ENCODE peak calls at places on chromosomes 3 and 15, in five cellular contexts. E, J, D, W and B are unnamed samples.

GRCh38 chr15:35514759-35515158 is 31.2 kb downstream of the DPH6 start:
- DNase-seq in E (no peak), J (no peak), D (no peak), W (no peak), B (no peak)

GRCh38 chr3:167116120-167116922 is 263.8 kb downstream of the ZBBX start:
- DNase-seq in E (no peak), J (peak; percentile 5), D (peak; percentile 48), W (no peak), B (no peak)

GRCh38 chr3:16399473-16399872 is 114.0 kb downstream of the RFTN1 start:
- DNase-seq in E (no peak), J (peak; percentile 59), D (peak; percentile 76), W (peak; percentile 29), B (peak; percentile 82)

GRCh38 chr15:47950447-47950846 is 170.3 kb upstream of the SLC24A5 start:
- DNase-seq in E (no peak), J (no peak), D (no peak), W (no peak), B (no peak)

GRCh38 chr15:61935493-61935892 is 124.8 kb downstream of the VPS13C start:
- DNase-seq in E (no peak), J (no peak), D (no peak), W (no peak), B (no peak)

GRCh38 chr3:69410301-69410700 is 24.4 kb upstream of the FRMD4B start:
- DNase-seq in E (peak; percentile 25), J (peak; percentile 51), D (peak; percentile 77), W (no peak), B (peak; percentile 52)

GRCh38 chr3:160612386-160613115 is 47.2 kb upstream of the KPNA4 start:
- DNase-seq in E (no peak), J (no peak), D (no peak), W (no peak), B (no peak)

GRCh38 chr3:113070226-113071220 is 79.7 kb downstream of the GTPBP8 start:
- DNase-seq in E (no peak), J (no peak), D (no peak), W (no peak), B (no peak)

GRCh38 chr3:43388909-43389308 is 102.6 kb downstream of the SNRK start:
- DNase-seq in E (no peak), J (no peak), D (no peak), W (no peak), B (no peak)

GRCh38 chr15:78445875-78446274 is 7.9 kb downstream of the IREB2 start:
- DNase-seq in E (no peak), J (no peak), D (no peak), W (no peak), B (no peak)

GRCh38 chr15:78446551-78446950 is 8.5 kb downstream of the IREB2 start:
- DNase-seq in E (no peak), J (no peak), D (no peak), W (no peak), B (no peak)

GRCh38 chr15:78450285-78450858 is 12.4 kb downstream of the IREB2 start:
- DNase-seq in E (no peak), J (no peak), D (no peak), W (no peak), B (no peak)

GRCh38 chr15:78449220-78449999 is 11.4 kb downstream of the IREB2 start:
- DNase-seq in E (no peak), J (no peak), D (no peak), W (no peak), B (no peak)

GRCh38 chr15:78448441-78449219 is 10.6 kb downstream of the IREB2 start:
- DNase-seq in E (no peak), J (no peak), D (no peak), W (no peak), B (no peak)
- H3K4me1 ChIP-seq in E (peaks cover 22% of the 10 kb centered on the region), J (peaks cover 15% of the 10 kb centered on the region), D (peaks cover 17% of the 10 kb centered on the region), W (peaks cover 15% of the 10 kb centered on the region), B (no peaks in the 10 kb centered on the region)

GRCh38 chr3:138938877-138939562 is 7.9 kb downstream of the FOXL2 start:
- DNase-seq in E (no peak), J (peak; percentile 55), D (no peak), W (no peak), B (no peak)
- H3K4me3 ChIP-seq in E (peak overlapping the region; percentile 32), J (no peak overlapping the region), D (no peak overlapping the region), W (no peak overlapping the region), B (no peak overlapping the region)

GRCh38 chr15:88193415-88193814 is 63.1 kb downstream of the NTRK3 start:
- DNase-seq in E (no peak), J (no peak), D (no peak), W (no peak), B (no peak)
- H3K27me3 ChIP-seq in E (no peaks in the 10 kb centered on the region), J (no peaks in the 10 kb centered on the region), D (no peaks in the 10 kb centered on the region), W (no peaks in the 10 kb centered on the region), B (no peaks in the 10 kb centered on the region)

GRCh38 chr15:66625974-66626373 is 60.2 kb upstream of the LCTL start:
- DNase-seq in E (no peak), J (no peak), D (no peak), W (no peak), B (no peak)
- H3K4me1 ChIP-seq in E (peaks cover 15% of the 10 kb centered on the region), J (peaks cover 7% of the 10 kb centered on the region), D (peaks cover 19% of the 10 kb centered on the region), W (peaks cover 13% of the 10 kb centered on the region), B (peaks cover 5% of the 10 kb centered on the region)

GRCh38 chr15:90886291-90886614 is 1.9 kb downstream of the FES start:
- DNase-seq in E (no peak), J (peak; percentile 22), D (no peak), W (no peak), B (no peak)
- H3K4me3 ChIP-seq in E (peak overlapping the region; percentile 87), J (no peak overlapping the region), D (no peak overlapping the region), W (peak overlapping the region; percentile 68), B (no peak overlapping the region)

GRCh38 chr3:190722181-190722905 is 140.2 kb downstream of the GMNC start:
- DNase-seq in E (no peak), J (no peak), D (no peak), W (no peak), B (peak; percentile 46)
- H3K27me3 ChIP-seq in E (no peaks in the 10 kb centered on the region), J (no peaks in the 10 kb centered on the region), D (no peaks in the 10 kb centered on the region), W (no peaks in the 10 kb centered on the region), B (no peaks in the 10 kb centered on the region)